ENCODE peak calls at places on chromosome 20, in ten cellular contexts. Q, H, C, I, L, V, X, N, R and B are unnamed samples.

GRCh38 chr20:48544402-48545333 is 283.1 kb downstream of the PREX1 start:
- DNase-seq in Q (no peak), H (peak), C (no peak), I (peak), L (no peak), V (no peak), X (no peak), N (no peak), R (no peak), B (peak)

GRCh38 chr20:57716202-57716601 is 6.4 kb upstream of the PMEPA1 start:
- DNase-seq in Q (no peak), H (no peak), C (peak), I (no peak), L (no peak), V (no peak), X (no peak), N (peak), R (no peak), B (no peak)

GRCh38 chr20:878511-879307 is 37.4 kb downstream of the ANGPT4 start:
- DNase-seq in Q (no peak), H (no peak), C (no peak), I (no peak), L (no peak), V (no peak), X (peak), N (peak), R (peak), B (no peak)

GRCh38 chr20:21564127-21564773 is 50.4 kb upstream of the NKX2-2 start:
- DNase-seq in Q (no peak), H (no peak), C (peak), I (no peak), L (no peak), V (no peak), X (no peak), N (no peak), R (no peak), B (no peak)

GRCh38 chr20:63782051-63782471 is 42.5 kb downstream of the SLC2A4RG start:
- DNase-seq in Q (peak), H (no peak), C (no peak), I (no peak), L (no peak), V (no peak), X (no peak), N (no peak), R (no peak), B (peak)

GRCh38 chr20:35756404-35756803 is 14.3 kb upstream of the RBM39 start:
- DNase-seq in Q (no peak), H (no peak), C (no peak), I (no peak), L (no peak), V (no peak), X (no peak), N (no peak), R (no peak), B (no peak)

GRCh38 chr20:25697132-25697446 is 436 bp upstream of the ZNF337 start:
- DNase-seq in Q (no peak), H (no peak), C (no peak), I (no peak), L (no peak), V (no peak), X (no peak), N (no peak), R (no peak), B (no peak)

GRCh38 chr20:24608926-24609667 is 139.7 kb downstream of the SYNDIG1 start:
- DNase-seq in Q (no peak), H (no peak), C (no peak), I (no peak), L (no peak), V (no peak), X (no peak), N (peak), R (no peak), B (peak)